ENCODE peak calls at places on chromosomes 12 and 14, in six cellular contexts. One of them, this sample, is unnamed.

GRCh38 chr14:44300911-44301310 is 206.2 kb downstream of the FSCB start:
- DNase-seq in uterus: no peak
- DNase-seq in GM12878: no peak
- DNase-seq in tibial nerve: no peak
- DNase-seq in NB4: no peak
- DNase-seq in Peyer's patch: no peak
- DNase-seq in this sample: no peak

GRCh38 chr14:93946506-93947170 is 19.5 kb downstream of the FAM181A start:
- DNase-seq in uterus: no peak
- DNase-seq in GM12878: no peak
- DNase-seq in tibial nerve: no peak
- DNase-seq in NB4: no peak
- DNase-seq in Peyer's patch: no peak
- DNase-seq in this sample: no peak

GRCh38 chr12:2891240-2892053 is 756 bp downstream of the TULP3 start:
- DNase-seq in uterus: peak; percentile 55
- DNase-seq in GM12878: no peak
- DNase-seq in tibial nerve: no peak
- DNase-seq in NB4: peak; percentile 52
- DNase-seq in Peyer's patch: peak; percentile 65
- DNase-seq in this sample: peak; percentile 38

GRCh38 chr12:62537544-62537943 is 70.9 kb downstream of the MON2 start:
- DNase-seq in uterus: peak; percentile 24
- DNase-seq in GM12878: no peak
- DNase-seq in tibial nerve: no peak
- DNase-seq in NB4: peak; percentile 13
- DNase-seq in Peyer's patch: no peak
- DNase-seq in this sample: no peak

GRCh38 chr14:77260631-77261030 is 10.4 kb downstream of the NGB start:
- DNase-seq in uterus: no peak
- DNase-seq in GM12878: no peak
- DNase-seq in tibial nerve: no peak
- DNase-seq in NB4: no peak
- DNase-seq in Peyer's patch: no peak
- DNase-seq in this sample: no peak

GRCh38 chr12:90124914-90125313 is 416.3 kb upstream of the ATP2B1 start:
- DNase-seq in uterus: no peak
- DNase-seq in GM12878: no peak
- DNase-seq in tibial nerve: no peak
- DNase-seq in NB4: no peak
- DNase-seq in Peyer's patch: no peak
- DNase-seq in this sample: no peak

GRCh38 chr12:79409562-79409961 is 281.2 kb downstream of the PAWR start:
- DNase-seq in uterus: peak; percentile 55
- DNase-seq in GM12878: no peak
- DNase-seq in tibial nerve: no peak
- DNase-seq in NB4: no peak
- DNase-seq in Peyer's patch: no peak
- DNase-seq in this sample: no peak

GRCh38 chr12:101209319-101210302 is at the start of gene SLC5A8:
- DNase-seq in uterus: no peak
- DNase-seq in GM12878: no peak
- DNase-seq in tibial nerve: no peak
- DNase-seq in NB4: no peak
- DNase-seq in Peyer's patch: no peak
- DNase-seq in this sample: no peak

GRCh38 chr14:55301722-55302121 is 30.5 kb downstream of the FBXO34 start:
- DNase-seq in uterus: no peak
- DNase-seq in GM12878: no peak
- DNase-seq in tibial nerve: no peak
- DNase-seq in NB4: peak; percentile 34
- DNase-seq in Peyer's patch: peak; percentile 53
- DNase-seq in this sample: peak; percentile 70

GRCh38 chr14:90781344-90781761 is 34.9 kb downstream of the TTC7B start:
- DNase-seq in uterus: no peak
- DNase-seq in GM12878: no peak
- DNase-seq in tibial nerve: no peak
- DNase-seq in NB4: no peak
- DNase-seq in Peyer's patch: no peak
- DNase-seq in this sample: no peak

GRCh38 chr12:121132601-121133481 is at the start of gene P2RX7:
- DNase-seq in uterus: peak; percentile 81
- DNase-seq in GM12878: peak; percentile 40
- DNase-seq in tibial nerve: peak; percentile 64
- DNase-seq in NB4: peak; percentile 76
- DNase-seq in Peyer's patch: peak; percentile 83
- DNase-seq in this sample: peak; percentile 54

GRCh38 chr12:96274331-96274730 is 80.2 kb downstream of the ELK3 start:
- DNase-seq in uterus: no peak
- DNase-seq in GM12878: no peak
- DNase-seq in tibial nerve: no peak
- DNase-seq in NB4: no peak
- DNase-seq in Peyer's patch: no peak
- DNase-seq in this sample: no peak

GRCh38 chr12:118058881-118059644 is 1.9 kb downstream of the WSB2 start:
- DNase-seq in uterus: no peak
- DNase-seq in GM12878: no peak
- DNase-seq in tibial nerve: no peak
- DNase-seq in NB4: no peak
- DNase-seq in Peyer's patch: no peak
- DNase-seq in this sample: no peak

GRCh38 chr12:110279976-110280783 is 867 bp upstream of the ATP2A2 start:
- DNase-seq in uterus: no peak
- DNase-seq in GM12878: no peak
- DNase-seq in tibial nerve: peak; percentile 19
- DNase-seq in NB4: peak; percentile 66
- DNase-seq in Peyer's patch: peak; percentile 72
- DNase-seq in this sample: peak; percentile 63

GRCh38 chr12:80778005-80778541 is 61.4 kb downstream of the MYF5 start:
- DNase-seq in uterus: peak; percentile 46
- DNase-seq in GM12878: peak; percentile 99
- DNase-seq in tibial nerve: peak; percentile 15
- DNase-seq in NB4: peak; percentile 71
- DNase-seq in Peyer's patch: peak; percentile 57
- DNase-seq in this sample: peak; percentile 16
- TF ChIP-seq POLR2A in uterus: no peak
- TF ChIP-seq POLR2A in GM12878: no peak
- TF ChIP-seq POLR2A in tibial nerve: no peak
- TF ChIP-seq POLR2A in NB4: no peak
- TF ChIP-seq POLR2A in Peyer's patch: no peak
- TF ChIP-seq POLR2A in this sample: no peak

DNA sequence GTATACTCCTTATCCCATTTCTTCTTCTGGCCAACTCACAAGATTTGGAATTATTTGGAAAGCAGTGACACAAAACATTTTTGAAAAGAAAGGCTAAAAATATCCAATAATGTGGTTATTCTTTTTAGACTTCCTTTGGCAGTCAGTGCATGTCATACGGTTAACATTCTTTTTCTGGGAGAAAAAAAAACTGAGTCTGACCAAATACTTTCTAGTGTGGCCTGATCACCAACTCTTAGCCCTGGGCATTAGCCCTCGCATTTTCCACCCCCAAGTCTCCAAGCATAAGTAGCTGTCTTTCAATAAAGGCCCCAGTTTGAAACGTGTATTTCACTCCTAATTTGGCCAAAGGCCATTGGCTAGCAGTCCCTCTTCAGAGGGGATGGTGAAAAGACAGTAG is 5.9 kb downstream of the RASSF3 start:
- DNase-seq in uterus: no peak
- DNase-seq in GM12878: no peak
- DNase-seq in tibial nerve: no peak
- DNase-seq in NB4: no peak
- DNase-seq in Peyer's patch: no peak
- DNase-seq in this sample: no peak
- H3K4me3 ChIP-seq in uterus: no peak overlapping the region
- H3K4me3 ChIP-seq in GM12878: peak overlapping the region; percentile 19
- H3K4me3 ChIP-seq in tibial nerve: no peak overlapping the region
- H3K4me3 ChIP-seq in NB4: no peak overlapping the region
- H3K4me3 ChIP-seq in Peyer's patch: no peak overlapping the region
- H3K4me3 ChIP-seq in this sample: no peak overlapping the region

GRCh38 chr12:30753761-30754382 is 879 bp downstream of the CAPRIN2 start:
- DNase-seq in uterus: no peak
- DNase-seq in GM12878: no peak
- DNase-seq in tibial nerve: no peak
- DNase-seq in NB4: no peak
- DNase-seq in Peyer's patch: no peak
- DNase-seq in this sample: no peak
- TF ChIP-seq POLR2A in uterus: no peak
- TF ChIP-seq POLR2A in GM12878: no peak
- TF ChIP-seq POLR2A in tibial nerve: no peak
- TF ChIP-seq POLR2A in NB4: no peak
- TF ChIP-seq POLR2A in Peyer's patch: no peak
- TF ChIP-seq POLR2A in this sample: no peak

DNA sequence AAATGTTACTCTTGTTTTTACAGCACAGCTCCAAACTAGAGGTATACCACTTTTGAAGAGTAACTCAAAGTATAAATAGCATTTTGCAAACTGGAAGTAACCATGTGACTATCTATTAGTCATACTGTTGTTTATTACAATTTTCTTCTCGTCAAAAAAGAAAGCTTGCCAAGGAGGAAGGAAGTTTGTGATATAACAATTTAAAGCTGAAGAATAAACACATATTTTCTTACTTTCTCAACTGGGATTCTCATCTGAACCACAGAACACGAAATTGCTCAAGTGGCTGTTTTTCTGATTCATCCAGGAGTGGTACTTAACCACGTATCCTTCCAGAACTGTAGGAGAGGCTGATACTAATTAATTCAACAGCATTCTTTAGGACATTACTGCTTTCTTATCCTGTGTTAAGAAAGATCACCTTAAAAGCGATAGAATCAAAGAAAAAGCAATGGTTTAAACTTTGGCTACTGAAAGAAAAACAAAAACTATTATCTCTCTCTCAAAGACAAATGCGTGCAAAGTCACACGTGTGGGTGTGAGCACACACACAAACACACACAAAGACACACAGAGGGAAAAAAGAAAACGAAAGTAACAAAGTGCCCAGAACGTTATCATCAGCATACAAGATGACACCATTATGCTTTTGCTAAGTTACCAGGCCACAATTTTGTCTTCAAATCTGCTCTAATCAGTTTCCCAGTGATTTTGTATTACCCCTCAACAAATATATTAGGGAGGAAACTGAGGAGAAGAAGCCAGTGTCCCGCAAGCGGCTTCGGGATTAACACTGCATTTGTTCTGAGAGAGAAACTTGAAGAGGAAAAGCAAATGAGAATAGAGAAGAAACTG is at the start of gene CLEC2B:
- DNase-seq in uterus: peak; percentile 36
- DNase-seq in GM12878: peak; percentile 40
- DNase-seq in tibial nerve: no peak
- DNase-seq in NB4: peak; percentile 63
- DNase-seq in Peyer's patch: no peak
- DNase-seq in this sample: no peak
- H3K4me3 ChIP-seq in uterus: peak within 1 kb of the TSS; percentile 37
- H3K4me3 ChIP-seq in GM12878: peak within 1 kb of the TSS; percentile 58
- H3K4me3 ChIP-seq in tibial nerve: peak within 1 kb of the TSS; percentile 35
- H3K4me3 ChIP-seq in NB4: peak within 1 kb of the TSS; percentile 91
- H3K4me3 ChIP-seq in Peyer's patch: peak within 1 kb of the TSS; percentile 43
- H3K4me3 ChIP-seq in this sample: peak within 1 kb of the TSS; percentile 55

GRCh38 chr14:32779845-32780244 is 158.8 kb upstream of the NPAS3 start:
- DNase-seq in uterus: no peak
- DNase-seq in GM12878: no peak
- DNase-seq in tibial nerve: no peak
- DNase-seq in NB4: no peak
- DNase-seq in Peyer's patch: no peak
- DNase-seq in this sample: no peak
- TF ChIP-seq POLR2A in uterus: no peak
- TF ChIP-seq POLR2A in GM12878: no peak
- TF ChIP-seq POLR2A in tibial nerve: no peak
- TF ChIP-seq POLR2A in NB4: no peak
- TF ChIP-seq POLR2A in Peyer's patch: no peak
- TF ChIP-seq POLR2A in this sample: no peak